ENCODE peak calls at places on chromosomes 5 and 9, in ten cellular contexts. E is body of pancreas, N is A549, M is tibial nerve, D is HCT116, W is esophagus squamous epithelium, Z is adrenal gland, P is heart left ventricle, R is transverse colon, K is Peyer's patch. A is an unnamed sample.

GRCh38 chr9:117188394-117188793 is 226.5 kb downstream of the ASTN2 start:
- DNase-seq in P (no peak), R (no peak), Z (no peak), W (no peak), M (no peak), N (no peak), E (no peak), K (no peak), D (no peak), A (peak; percentile 20)

GRCh38 chr5:89396262-89396975 is 513.4 kb upstream of the MEF2C start:
- DNase-seq in W (no peak), R (no peak), Z (peak; percentile 17), P (peak; percentile 10), M (no peak), D (no peak), K (no peak), N (no peak), E (no peak), A (no peak)

GRCh38 chr9:108272350-108272899 is 583.4 kb downstream of the ACTL7B start:
- DNase-seq in Z (peak; percentile 37), K (peak; percentile 66), P (peak; percentile 31), W (no peak), E (peak; percentile 72), R (peak; percentile 66), D (peak; percentile 38), N (peak; percentile 61), M (peak; percentile 17), A (peak; percentile 36)

GRCh38 chr5:141001854-141002666 is 35.8 kb downstream of the PCDHAC2 start:
- DNase-seq in P (peak; percentile 7), E (peak; percentile 28), Z (peak; percentile 14), M (no peak), N (peak; percentile 33), R (peak; percentile 8), K (no peak), D (peak; percentile 31), W (no peak), A (peak; percentile 54)

GRCh38 chr5:44626846-44627245 is 181.9 kb upstream of the MRPS30 start:
- DNase-seq in K (no peak), P (no peak), Z (no peak), E (no peak), R (no peak), N (no peak), M (no peak), D (no peak), W (no peak), A (no peak)

GRCh38 chr9:108567571-108567970 is 288.2 kb downstream of the ACTL7B start:
- DNase-seq in W (no peak), E (no peak), Z (no peak), M (no peak), N (no peak), P (no peak), R (no peak), D (no peak), K (no peak), A (no peak)

GRCh38 chr5:73917433-73917832 is 291.4 kb downstream of the ARHGEF28 start:
- DNase-seq in Z (peak; percentile 77), E (peak; percentile 62), D (no peak), W (no peak), P (no peak), R (no peak), M (no peak), K (no peak), N (no peak), A (peak; percentile 82)

GRCh38 chr5:32777733-32778132 is 66.6 kb downstream of the NPR3 start:
- DNase-seq in E (no peak), R (no peak), W (no peak), D (no peak), K (no peak), N (no peak), Z (no peak), M (no peak), P (no peak), A (no peak)

GRCh38 chr9:4559238-4560182 is 69.2 kb downstream of the SLC1A1 start:
- DNase-seq in Z (no peak), K (no peak), E (no peak), M (no peak), N (no peak), R (no peak), P (no peak), D (no peak), W (no peak), A (no peak)

GRCh38 chr9:112248722-112249121 is 73.6 kb upstream of the SUSD1 start:
- DNase-seq in W (no peak), Z (no peak), E (no peak), D (no peak), K (no peak), N (no peak), R (no peak), M (no peak), P (no peak), A (no peak)

GRCh38 chr9:34253460-34253837 is 74.6 kb downstream of the UBAP1 start:
- DNase-seq in N (peak; percentile 54), K (no peak), Z (peak; percentile 49), R (no peak), D (no peak), W (no peak), P (peak; percentile 80), E (no peak), M (no peak), A (no peak)

GRCh38 chr9:22307013-22307711 is 139.5 kb upstream of the DMRTA1 start:
- DNase-seq in Z (peak; percentile 27), E (peak; percentile 44), P (no peak), W (no peak), K (no peak), N (peak; percentile 84), M (no peak), R (no peak), D (peak; percentile 54), A (peak; percentile 30)

GRCh38 chr5:147303251-147303650 is 68.4 kb downstream of the STK32A start:
- DNase-seq in K (no peak), E (no peak), W (no peak), M (no peak), N (peak; percentile 21), D (no peak), P (no peak), Z (peak; percentile 16), R (no peak), A (peak; percentile 59)

GRCh38 chr5:147303976-147304375 is 69.2 kb downstream of the STK32A start:
- DNase-seq in M (no peak), D (peak; percentile 7), Z (peak; percentile 76), P (no peak), K (no peak), W (no peak), R (no peak), E (no peak), N (peak; percentile 60), A (peak; percentile 68)

GRCh38 chr5:147306351-147306750 is 71.5 kb downstream of the STK32A start:
- DNase-seq in K (no peak), M (no peak), W (no peak), Z (no peak), R (no peak), P (no peak), E (no peak), D (no peak), N (no peak), A (no peak)

GRCh38 chr5:147307170-147307569 is 72.3 kb downstream of the STK32A start:
- DNase-seq in D (no peak), E (no peak), N (no peak), M (no peak), Z (peak; percentile 73), R (no peak), P (no peak), K (no peak), W (no peak), A (no peak)

GRCh38 chr5:147305147-147305546 is 70.3 kb downstream of the STK32A start:
- DNase-seq in N (no peak), M (no peak), D (no peak), R (no peak), P (no peak), W (no peak), K (no peak), E (no peak), Z (no peak), A (no peak)
- TF ChIP-seq CTCF in N (no peak), M (no peak), D (no peak), R (no peak), P (no peak), W (no peak), K (no peak), E (no peak), Z (no peak), A (no peak)

DNA sequence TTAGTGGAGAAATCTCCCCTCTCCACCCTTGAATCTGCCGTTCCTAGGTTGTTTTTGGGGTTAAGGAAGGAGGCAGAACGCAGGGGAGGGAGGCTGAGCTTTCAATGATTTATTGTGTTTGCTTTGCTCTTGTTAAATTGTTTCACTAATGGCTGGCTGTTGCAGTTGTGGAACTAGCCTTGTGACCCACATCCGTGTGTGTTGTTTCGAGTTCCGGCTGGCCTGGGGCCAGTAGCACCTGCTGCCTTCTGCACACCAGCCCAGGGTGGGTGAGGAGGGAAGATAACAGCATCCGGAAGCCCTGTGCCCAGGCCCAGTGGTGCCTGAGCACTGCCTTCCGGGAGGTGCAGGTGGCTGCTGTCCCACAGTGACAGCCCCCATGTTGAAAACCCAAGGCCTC is 3.6 kb downstream of the ERGIC1 start:
- DNase-seq in N (no peak), M (no peak), W (no peak), Z (peak; percentile 85), E (peak; percentile 95), K (peak; percentile 95), R (peak; percentile 94), P (no peak), D (no peak), A (peak; percentile 91)
- H3K4me1 ChIP-seq in N (peaks cover 63% of the 10 kb centered on the region), M (peaks cover 48% of the 10 kb centered on the region), W (peaks cover 29% of the 10 kb centered on the region), Z (peaks cover 73% of the 10 kb centered on the region), E (peaks cover 70% of the 10 kb centered on the region), K (peaks cover 51% of the 10 kb centered on the region), R (peaks cover 41% of the 10 kb centered on the region), P (peaks cover 18% of the 10 kb centered on the region), D (peaks cover 9% of the 10 kb centered on the region), A (peaks cover 44% of the 10 kb centered on the region)

DNA sequence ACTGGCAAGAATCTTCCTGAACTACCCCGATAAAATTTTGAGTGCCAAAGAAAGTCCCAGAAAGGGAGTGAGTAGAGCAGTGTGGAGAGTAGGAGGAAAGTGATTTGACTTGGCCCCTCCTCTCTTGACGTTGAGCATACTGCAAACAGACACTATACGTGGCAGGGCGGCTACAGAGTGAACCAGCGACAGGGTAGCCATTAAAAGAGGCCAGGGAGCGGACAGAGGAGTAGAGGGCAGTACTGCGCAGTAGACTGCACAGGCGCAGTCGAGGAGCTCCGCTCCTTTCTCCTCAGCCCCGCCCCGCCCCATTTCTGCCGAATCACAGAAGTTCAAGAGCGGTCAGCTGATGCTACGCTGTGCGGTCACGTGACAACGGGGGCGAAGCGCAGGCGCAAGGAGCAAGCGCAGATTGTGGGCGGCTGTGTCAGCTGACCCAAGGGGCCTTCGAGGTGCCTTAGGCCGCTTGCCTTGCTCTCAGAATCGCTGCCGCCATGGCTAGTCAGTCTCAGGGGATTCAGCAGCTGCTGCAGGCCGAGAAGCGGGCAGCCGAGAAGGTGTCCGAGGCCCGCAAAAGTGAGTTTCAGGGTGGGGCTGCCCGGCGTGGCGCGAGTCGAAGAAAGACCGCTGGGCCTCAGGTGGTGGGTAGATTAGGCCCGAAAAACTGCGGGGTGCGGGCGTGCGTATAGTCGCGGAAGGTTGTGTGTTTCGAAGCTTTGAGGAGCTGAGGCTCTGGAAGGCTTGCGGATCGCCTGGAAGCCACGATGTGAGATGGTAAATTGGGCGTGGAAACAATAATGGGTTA is at the start of gene ATP6V1G1:
- DNase-seq in W (peak; percentile 98), Z (peak; percentile 100), N (peak; percentile 99), E (peak; percentile 100), M (peak; percentile 100), K (peak; percentile 100), R (peak; percentile 100), P (peak; percentile 100), D (peak; percentile 98), A (peak; percentile 100)
- TF ChIP-seq POLR2A in W (peak; percentile 95), Z (peak; percentile 85), N (peak; percentile 88), E (peak; percentile 90), M (peak; percentile 91), K (peak; percentile 98), R (peak; percentile 96), P (peak; percentile 26), D (peak; percentile 96), A (peak; percentile 97)

GRCh38 chr9:125428060-125428481 is 166.4 kb downstream of the GAPVD1 start:
- DNase-seq in E (no peak), P (no peak), D (peak; percentile 28), M (no peak), N (peak; percentile 42), Z (peak; percentile 32), K (no peak), R (no peak), W (no peak), A (no peak)
- TF ChIP-seq CTCF in E (peak; percentile 30), P (peak; percentile 43), D (peak; percentile 93), M (no peak), N (peak; percentile 59), Z (peak; percentile 29), K (peak; percentile 34), R (peak; percentile 26), W (peak; percentile 32), A (peak; percentile 27)